ENCODE peak calls at places on chromosomes 16 and 17, in four cellular contexts. One of them, this sample, is unnamed. For H3K27me3, the result is how much of the 10 kb centered on the place peaks cover.

GRCh38 chr16:4624827-4625616 is 396 bp downstream of the MGRN1 start:
- DNase-seq in esophagus muscularis mucosa: peak
- DNase-seq in neural progenitor cell: peak
- DNase-seq in CD8-positive, alpha-beta T cell: peak
- DNase-seq in this sample: peak

GRCh38 chr17:36949461-36949927 is 740 bp downstream of the AATF start:
- DNase-seq in CD8-positive, alpha-beta T cell: no peak
- DNase-seq in neural progenitor cell: peak
- DNase-seq in esophagus muscularis mucosa: no peak
- DNase-seq in this sample: no peak

GRCh38 chr17:1573932-1574696 is 11.5 kb upstream of the PITPNA start:
- DNase-seq in CD8-positive, alpha-beta T cell: peak
- DNase-seq in neural progenitor cell: peak
- DNase-seq in esophagus muscularis mucosa: peak
- DNase-seq in this sample: no peak

GRCh38 chr16:57616241-57616640 is 12.2 kb upstream of the ADGRG1 start:
- DNase-seq in CD8-positive, alpha-beta T cell: no peak
- DNase-seq in neural progenitor cell: no peak
- DNase-seq in esophagus muscularis mucosa: no peak
- DNase-seq in this sample: no peak

GRCh38 chr16:46632778-46633733 is 11.9 kb upstream of the SHCBP1 start:
- DNase-seq in CD8-positive, alpha-beta T cell: no peak
- DNase-seq in neural progenitor cell: peak
- DNase-seq in esophagus muscularis mucosa: no peak
- DNase-seq in this sample: no peak

GRCh38 chr17:9228408-9229159 is 207.3 kb downstream of the NTN1 start:
- DNase-seq in neural progenitor cell: no peak
- DNase-seq in esophagus muscularis mucosa: no peak
- DNase-seq in CD8-positive, alpha-beta T cell: no peak
- DNase-seq in this sample: no peak

GRCh38 chr16:57788252-57788841 is 13.9 kb downstream of the KIFC3 start:
- DNase-seq in esophagus muscularis mucosa: no peak
- DNase-seq in neural progenitor cell: no peak
- DNase-seq in CD8-positive, alpha-beta T cell: no peak
- DNase-seq in this sample: no peak

GRCh38 chr17:1074886-1075665 is 78.1 kb downstream of the TIMM22 start:
- DNase-seq in esophagus muscularis mucosa: no peak
- DNase-seq in neural progenitor cell: no peak
- DNase-seq in CD8-positive, alpha-beta T cell: no peak
- DNase-seq in this sample: no peak

GRCh38 chr17:14933676-14934075 is 331.4 kb downstream of the PMP22 start:
- DNase-seq in neural progenitor cell: no peak
- DNase-seq in esophagus muscularis mucosa: no peak
- DNase-seq in CD8-positive, alpha-beta T cell: no peak
- DNase-seq in this sample: no peak

GRCh38 chr16:50696575-50697420 is 3.4 kb downstream of the NOD2 start:
- DNase-seq in CD8-positive, alpha-beta T cell: peak
- DNase-seq in neural progenitor cell: no peak
- DNase-seq in esophagus muscularis mucosa: peak
- DNase-seq in this sample: peak

GRCh38 chr17:27367121-27367981 is 73.4 kb downstream of the WSB1 start:
- DNase-seq in neural progenitor cell: no peak
- DNase-seq in CD8-positive, alpha-beta T cell: no peak
- DNase-seq in esophagus muscularis mucosa: no peak
- DNase-seq in this sample: no peak

GRCh38 chr16:69934751-69935150 is 16.4 kb upstream of the CLEC18A start:
- DNase-seq in neural progenitor cell: no peak
- DNase-seq in esophagus muscularis mucosa: no peak
- DNase-seq in CD8-positive, alpha-beta T cell: no peak
- DNase-seq in this sample: no peak

GRCh38 chr16:55710466-55710865 is 54.7 kb downstream of the SLC6A2 start:
- DNase-seq in CD8-positive, alpha-beta T cell: no peak
- DNase-seq in neural progenitor cell: peak
- DNase-seq in esophagus muscularis mucosa: no peak
- DNase-seq in this sample: no peak

GRCh38 chr17:68435361-68435760 is 21.9 kb downstream of the WIPI1 start:
- DNase-seq in CD8-positive, alpha-beta T cell: no peak
- DNase-seq in neural progenitor cell: no peak
- DNase-seq in esophagus muscularis mucosa: no peak
- DNase-seq in this sample: no peak

GRCh38 chr16:89417352-89417751 is 73.0 kb downstream of the ANKRD11 start:
- DNase-seq in CD8-positive, alpha-beta T cell: no peak
- DNase-seq in esophagus muscularis mucosa: no peak
- DNase-seq in neural progenitor cell: no peak
- DNase-seq in this sample: no peak

GRCh38 chr17:78933959-78934568 is 8.9 kb upstream of the TIMP2 start:
- DNase-seq in CD8-positive, alpha-beta T cell: no peak
- DNase-seq in neural progenitor cell: peak
- DNase-seq in esophagus muscularis mucosa: peak
- DNase-seq in this sample: no peak

GRCh38 chr17:80798595-80799552 is 192.8 kb upstream of the CHMP6 start:
- DNase-seq in CD8-positive, alpha-beta T cell: no peak
- DNase-seq in esophagus muscularis mucosa: no peak
- DNase-seq in neural progenitor cell: no peak
- DNase-seq in this sample: no peak

GRCh38 chr16:3599121-3599520 is 12.3 kb downstream of the SLX4 start:
- DNase-seq in neural progenitor cell: no peak
- DNase-seq in esophagus muscularis mucosa: no peak
- DNase-seq in CD8-positive, alpha-beta T cell: no peak
- DNase-seq in this sample: no peak

GRCh38 chr16:65070831-65071230 is 51.0 kb downstream of the CDH11 start:
- DNase-seq in neural progenitor cell: no peak
- DNase-seq in esophagus muscularis mucosa: peak
- DNase-seq in CD8-positive, alpha-beta T cell: no peak
- DNase-seq in this sample: no peak

GRCh38 chr16:27512061-27512460 is 37.7 kb downstream of the GTF3C1 start:
- DNase-seq in neural progenitor cell: no peak
- DNase-seq in CD8-positive, alpha-beta T cell: no peak
- DNase-seq in esophagus muscularis mucosa: no peak
- DNase-seq in this sample: no peak

GRCh38 chr17:63173903-63174302 is 207.9 kb downstream of the TANC2 start:
- DNase-seq in esophagus muscularis mucosa: no peak
- DNase-seq in CD8-positive, alpha-beta T cell: no peak
- DNase-seq in neural progenitor cell: no peak
- DNase-seq in this sample: no peak

GRCh38 chr17:63441654-63442053 is 4.5 kb downstream of the CYB561 start:
- DNase-seq in CD8-positive, alpha-beta T cell: no peak
- DNase-seq in neural progenitor cell: no peak
- DNase-seq in esophagus muscularis mucosa: no peak
- DNase-seq in this sample: no peak

GRCh38 chr17:31674305-31674704 is 184.7 kb downstream of the COPRS start:
- DNase-seq in CD8-positive, alpha-beta T cell: no peak
- DNase-seq in neural progenitor cell: no peak
- DNase-seq in esophagus muscularis mucosa: no peak
- DNase-seq in this sample: no peak

GRCh38 chr17:7262192-7263070 is at the start of gene CLDN7:
- DNase-seq in CD8-positive, alpha-beta T cell: no peak
- DNase-seq in esophagus muscularis mucosa: no peak
- DNase-seq in neural progenitor cell: peak
- DNase-seq in this sample: no peak

GRCh38 chr16:17224859-17225258 is 245.9 kb downstream of the XYLT1 start:
- DNase-seq in esophagus muscularis mucosa: peak
- DNase-seq in CD8-positive, alpha-beta T cell: peak
- DNase-seq in neural progenitor cell: no peak
- DNase-seq in this sample: no peak

GRCh38 chr16:22161999-22162657 is at the start of gene SDR42E2:
- DNase-seq in neural progenitor cell: peak
- DNase-seq in CD8-positive, alpha-beta T cell: peak
- DNase-seq in esophagus muscularis mucosa: no peak
- DNase-seq in this sample: peak

GRCh38 chr16:85908889-85909584 is 10.1 kb downstream of the IRF8 start:
- DNase-seq in CD8-positive, alpha-beta T cell: no peak
- DNase-seq in esophagus muscularis mucosa: no peak
- DNase-seq in neural progenitor cell: no peak
- DNase-seq in this sample: no peak

GRCh38 chr17:75181608-75182318 is 996 bp downstream of the SUMO2 start:
- DNase-seq in esophagus muscularis mucosa: no peak
- DNase-seq in CD8-positive, alpha-beta T cell: peak
- DNase-seq in neural progenitor cell: peak
- DNase-seq in this sample: peak

GRCh38 chr16:6008656-6009055 is 911.1 kb upstream of the EEF2KMT start:
- DNase-seq in CD8-positive, alpha-beta T cell: no peak
- DNase-seq in neural progenitor cell: no peak
- DNase-seq in esophagus muscularis mucosa: no peak
- DNase-seq in this sample: no peak

GRCh38 chr17:43608313-43608712 is 53.4 kb downstream of the MEOX1 start:
- DNase-seq in CD8-positive, alpha-beta T cell: no peak
- DNase-seq in esophagus muscularis mucosa: no peak
- DNase-seq in neural progenitor cell: no peak
- DNase-seq in this sample: no peak

GRCh38 chr16:69741519-69741918 is 13.2 kb downstream of the NOB1 start:
- DNase-seq in CD8-positive, alpha-beta T cell: no peak
- DNase-seq in esophagus muscularis mucosa: no peak
- DNase-seq in neural progenitor cell: no peak
- DNase-seq in this sample: no peak

GRCh38 chr17:57396515-57396921 is 140.2 kb downstream of the MSI2 start:
- DNase-seq in neural progenitor cell: no peak
- DNase-seq in esophagus muscularis mucosa: no peak
- DNase-seq in CD8-positive, alpha-beta T cell: no peak
- DNase-seq in this sample: no peak

GRCh38 chr17:41496803-41497484 is 7.2 kb upstream of the KRT36 start:
- DNase-seq in esophagus muscularis mucosa: no peak
- DNase-seq in neural progenitor cell: peak
- DNase-seq in CD8-positive, alpha-beta T cell: peak
- DNase-seq in this sample: peak

GRCh38 chr17:44220211-44221071 is 966 bp upstream of the UBTF start:
- DNase-seq in neural progenitor cell: peak
- DNase-seq in esophagus muscularis mucosa: no peak
- DNase-seq in CD8-positive, alpha-beta T cell: peak
- DNase-seq in this sample: peak

GRCh38 chr17:72576289-72576759 is 455.5 kb downstream of the SOX9 start:
- DNase-seq in esophagus muscularis mucosa: no peak
- DNase-seq in CD8-positive, alpha-beta T cell: no peak
- DNase-seq in neural progenitor cell: peak
- DNase-seq in this sample: no peak

GRCh38 chr16:71442041-71442440 is at the start of gene TLE7:
- DNase-seq in CD8-positive, alpha-beta T cell: no peak
- DNase-seq in neural progenitor cell: no peak
- DNase-seq in esophagus muscularis mucosa: no peak
- DNase-seq in this sample: no peak

GRCh38 chr17:47987240-47987835 is 16.4 kb downstream of the CDK5RAP3 start:
- DNase-seq in esophagus muscularis mucosa: no peak
- DNase-seq in neural progenitor cell: peak
- DNase-seq in CD8-positive, alpha-beta T cell: no peak
- DNase-seq in this sample: no peak
- H3K27me3 ChIP-seq in esophagus muscularis mucosa: under half
- H3K27me3 ChIP-seq in neural progenitor cell: under half
- H3K27me3 ChIP-seq in CD8-positive, alpha-beta T cell: under half
- H3K27me3 ChIP-seq in this sample: under half

GRCh38 chr17:49971848-49972485 is 3.0 kb downstream of the DLX4 start:
- DNase-seq in esophagus muscularis mucosa: no peak
- DNase-seq in neural progenitor cell: peak
- DNase-seq in CD8-positive, alpha-beta T cell: no peak
- DNase-seq in this sample: no peak
- H3K27me3 ChIP-seq in esophagus muscularis mucosa: half or more
- H3K27me3 ChIP-seq in neural progenitor cell: half or more
- H3K27me3 ChIP-seq in CD8-positive, alpha-beta T cell: under half
- H3K27me3 ChIP-seq in this sample: under half

DNA sequence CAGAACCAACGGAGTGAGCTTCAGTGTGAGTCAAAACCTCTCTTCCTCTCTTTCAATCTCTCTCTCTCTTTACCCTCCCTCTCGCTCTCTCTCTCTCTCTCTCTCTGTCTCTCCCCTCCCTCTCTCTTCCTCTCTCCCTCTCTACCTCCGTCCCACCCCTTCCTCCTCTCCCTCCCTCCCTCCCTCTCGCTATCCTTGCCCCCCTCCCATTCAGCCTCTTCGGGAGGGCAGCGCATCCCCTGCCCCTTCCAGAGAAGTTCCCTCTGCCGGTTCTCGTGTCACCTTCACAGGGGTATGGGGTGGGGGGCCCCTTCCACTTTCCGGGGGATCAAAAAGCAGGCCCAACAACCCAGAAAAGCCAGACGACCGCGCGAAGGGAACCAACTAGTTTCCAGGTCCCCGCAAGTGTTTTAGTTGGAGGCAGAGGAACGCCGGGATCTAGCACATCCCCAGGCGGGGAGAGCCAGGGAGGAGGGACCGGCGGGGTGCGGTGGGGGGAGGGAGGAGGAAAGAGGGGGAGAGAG is 28.9 kb upstream of the RBFOX1 start:
- DNase-seq in esophagus muscularis mucosa: no peak
- DNase-seq in neural progenitor cell: peak
- DNase-seq in CD8-positive, alpha-beta T cell: no peak
- DNase-seq in this sample: no peak
- H3K27me3 ChIP-seq in esophagus muscularis mucosa: half or more
- H3K27me3 ChIP-seq in neural progenitor cell: half or more
- H3K27me3 ChIP-seq in CD8-positive, alpha-beta T cell: under half
- H3K27me3 ChIP-seq in this sample: under half

DNA sequence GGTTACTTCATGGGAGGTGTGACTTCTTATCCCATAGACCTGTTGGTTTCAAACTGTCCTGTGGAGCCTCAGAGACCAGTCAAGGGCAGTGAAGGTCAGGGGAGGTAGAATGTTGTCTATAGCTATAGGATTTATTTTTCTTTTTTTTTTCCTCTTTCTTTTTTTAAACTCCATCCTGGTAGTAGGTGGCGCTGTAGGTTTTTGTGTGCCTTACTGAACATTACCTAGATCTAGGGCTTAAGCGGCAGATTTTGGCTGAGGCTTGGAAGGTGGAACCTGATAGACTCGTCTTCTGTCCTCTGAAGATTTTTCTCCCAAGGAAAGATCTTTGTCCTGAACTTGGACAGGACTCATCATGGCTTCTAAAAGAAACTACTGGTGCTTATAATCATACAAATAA is 8.2 kb upstream of the LASP1NB start:
- DNase-seq in neural progenitor cell: no peak
- DNase-seq in CD8-positive, alpha-beta T cell: no peak
- DNase-seq in esophagus muscularis mucosa: no peak
- DNase-seq in this sample: no peak
- H3K27me3 ChIP-seq in neural progenitor cell: under half
- H3K27me3 ChIP-seq in CD8-positive, alpha-beta T cell: under half
- H3K27me3 ChIP-seq in esophagus muscularis mucosa: under half
- H3K27me3 ChIP-seq in this sample: under half

GRCh38 chr17:34156401-34156740 is 98.7 kb upstream of the CCL2 start:
- DNase-seq in neural progenitor cell: peak
- DNase-seq in esophagus muscularis mucosa: no peak
- DNase-seq in CD8-positive, alpha-beta T cell: no peak
- DNase-seq in this sample: no peak

GRCh38 chr17:34153988-34154387 is 101.1 kb upstream of the CCL2 start:
- DNase-seq in neural progenitor cell: no peak
- DNase-seq in esophagus muscularis mucosa: no peak
- DNase-seq in CD8-positive, alpha-beta T cell: no peak
- DNase-seq in this sample: no peak

GRCh38 chr17:34156741-34157589 is 98.1 kb upstream of the CCL2 start:
- DNase-seq in CD8-positive, alpha-beta T cell: no peak
- DNase-seq in neural progenitor cell: peak
- DNase-seq in esophagus muscularis mucosa: no peak
- DNase-seq in this sample: no peak

GRCh38 chr17:34154916-34155730 is 100.0 kb upstream of the CCL2 start:
- DNase-seq in esophagus muscularis mucosa: no peak
- DNase-seq in neural progenitor cell: peak
- DNase-seq in CD8-positive, alpha-beta T cell: no peak
- DNase-seq in this sample: peak

GRCh38 chr17:34155947-34156346 is 99.1 kb upstream of the CCL2 start:
- DNase-seq in CD8-positive, alpha-beta T cell: no peak
- DNase-seq in esophagus muscularis mucosa: no peak
- DNase-seq in neural progenitor cell: no peak
- DNase-seq in this sample: no peak
- H3K27me3 ChIP-seq in CD8-positive, alpha-beta T cell: under half
- H3K27me3 ChIP-seq in esophagus muscularis mucosa: half or more
- H3K27me3 ChIP-seq in neural progenitor cell: under half
- H3K27me3 ChIP-seq in this sample: under half

GRCh38 chr17:48601184-48601527 is 3.6 kb downstream of the HOXB6 start:
- DNase-seq in esophagus muscularis mucosa: no peak
- DNase-seq in CD8-positive, alpha-beta T cell: no peak
- DNase-seq in neural progenitor cell: no peak
- DNase-seq in this sample: no peak
- H3K27me3 ChIP-seq in esophagus muscularis mucosa: half or more
- H3K27me3 ChIP-seq in CD8-positive, alpha-beta T cell: half or more
- H3K27me3 ChIP-seq in neural progenitor cell: half or more
- H3K27me3 ChIP-seq in this sample: half or more

This sample was measured in CD4-positive, CD25-positive, alpha-beta regulatory T cell.